ENCODE peak calls at places on chromosomes 1 and 21, in five cellular contexts. T is mucosa of gallbladder, R is NCI-H1105 treated with DMSO at 0.1 percent for 48 hours, O is hippocampal formation, J is ovary. L is an unnamed sample.

GRCh38 chr1:221487781-221488520 is 253.9 kb downstream of the DUSP10 start:
- DNase-seq in T (no peak), R (no peak), O (no peak), J (no peak), L (peak; percentile 74)

GRCh38 chr1:117014209-117014608 is 12.6 kb downstream of the CD101 start:
- DNase-seq in T (no peak), R (no peak), O (no peak), J (no peak), L (no peak)

GRCh38 chr1:15974855-15975254 is 1.0 kb downstream of the ZBTB17 start:
- DNase-seq in T (no peak), R (no peak), O (no peak), J (no peak), L (no peak)

GRCh38 chr21:29499734-29500343 is 201.1 kb downstream of the BACH1 start:
- DNase-seq in T (no peak), R (peak; percentile 5), O (no peak), J (no peak), L (peak; percentile 48)

GRCh38 chr1:56278052-56278451 is 301.3 kb downstream of the PLPP3 start:
- DNase-seq in T (no peak), R (no peak), O (no peak), J (no peak), L (no peak)

GRCh38 chr1:22804333-22804906 is 93.8 kb downstream of the EPHB2 start:
- DNase-seq in T (no peak), R (no peak), O (no peak), J (no peak), L (no peak)

GRCh38 chr1:52567943-52568342 is 15.1 kb upstream of the TUT4 start:
- DNase-seq in T (no peak), R (no peak), O (no peak), J (no peak), L (no peak)

GRCh38 chr1:211639500-211640361 is 35.7 kb downstream of the NEK2 start:
- DNase-seq in T (no peak), R (no peak), O (no peak), J (no peak), L (peak; percentile 67)

GRCh38 chr1:11281518-11282331 is 8.7 kb downstream of the UBIAD1 start:
- DNase-seq in T (peak; percentile 26), R (peak; percentile 81), O (no peak), J (peak; percentile 47), L (no peak)

GRCh38 chr21:41171210-41171609 is 3.2 kb downstream of the BACE2 start:
- DNase-seq in T (peak; percentile 82), R (peak; percentile 80), O (no peak), J (no peak), L (no peak)

GRCh38 chr1:145782166-145783099 is 41.5 kb downstream of the RNF115 start:
- DNase-seq in T (no peak), R (no peak), O (no peak), J (no peak), L (peak; percentile 78)

L was measured in NCI-H460.